ENCODE peak calls at places on chromosome 18, in seven cellular contexts. Z, W, P, S, D, L and I are unnamed samples.

GRCh38 chr18:41126541-41127235 is 828.3 kb upstream of the PIK3C3 start:
- DNase-seq in Z (no peak), L (no peak), D (no peak), P (no peak), W (no peak), S (no peak), I (no peak)

GRCh38 chr18:76564636-76565237 is 69.7 kb upstream of the ZNF516 start:
- DNase-seq in L (no peak), D (no peak), S (no peak), P (no peak), W (peak; percentile 31), Z (no peak), I (no peak)

GRCh38 chr18:44835555-44836156 is 155.0 kb downstream of the SETBP1 start:
- DNase-seq in P (peak; percentile 43), S (no peak), Z (peak; percentile 62), D (no peak), L (no peak), W (no peak), I (no peak)

GRCh38 chr18:39648616-39649015 is 2083.0 kb upstream of the CELF4 start:
- DNase-seq in S (no peak), P (no peak), W (no peak), D (no peak), Z (no peak), L (no peak), I (no peak)

GRCh38 chr18:46660955-46661749 is 4.1 kb upstream of the LOXHD1 start:
- DNase-seq in Z (no peak), W (peak; percentile 64), D (no peak), L (no peak), S (no peak), P (peak; percentile 89), I (peak; percentile 56)

GRCh38 chr18:73646196-73646595 is 501.4 kb downstream of the FBXO15 start:
- DNase-seq in L (no peak), P (no peak), S (no peak), Z (no peak), W (no peak), D (no peak), I (no peak)

GRCh38 chr18:26059357-26059756 is 31.1 kb downstream of the SS18 start:
- DNase-seq in D (no peak), L (no peak), P (no peak), Z (no peak), W (no peak), S (no peak), I (no peak)

GRCh38 chr18:52060612-52061259 is 279.3 kb upstream of the DCC start:
- DNase-seq in W (no peak), L (peak; percentile 11), Z (no peak), S (no peak), P (no peak), D (peak; percentile 97), I (no peak)

GRCh38 chr18:23283933-23284430 is 148.7 kb downstream of the CABLES1 start:
- DNase-seq in D (no peak), W (no peak), Z (no peak), P (no peak), L (no peak), S (no peak), I (no peak)

GRCh38 chr18:26267350-26267749 is 41.1 kb downstream of the TAF4B start:
- DNase-seq in S (no peak), W (no peak), P (no peak), Z (no peak), L (no peak), D (no peak), I (no peak)

GRCh38 chr18:57915848-57916596 is 112.9 kb upstream of the ATP8B1 start:
- DNase-seq in Z (no peak), L (no peak), P (peak; percentile 84), S (no peak), W (no peak), D (peak; percentile 72), I (peak; percentile 12)

GRCh38 chr18:58338961-58339722 is 289.7 kb downstream of the ALPK2 start:
- DNase-seq in W (no peak), P (no peak), D (peak; percentile 16), Z (peak; percentile 58), L (no peak), S (no peak), I (no peak)

GRCh38 chr18:32183503-32183902 is 6.3 kb upstream of the MEP1B start:
- DNase-seq in D (no peak), P (no peak), S (no peak), L (no peak), Z (no peak), W (no peak), I (no peak)

GRCh38 chr18:892316-892715 is 12.4 kb upstream of the ADCYAP1 start:
- DNase-seq in P (no peak), D (no peak), W (no peak), L (no peak), Z (no peak), S (no peak), I (no peak)

GRCh38 chr18:79924814-79925655 is 26.4 kb downstream of the SLC66A2 start:
- DNase-seq in Z (peak; percentile 79), L (no peak), D (no peak), P (peak; percentile 68), S (no peak), W (no peak), I (no peak)

GRCh38 chr18:52481116-52481515 is 141.1 kb downstream of the DCC start:
- DNase-seq in S (no peak), P (no peak), Z (no peak), L (peak; percentile 65), W (no peak), D (no peak), I (no peak)

GRCh38 chr18:48743046-48743445 is 204.2 kb downstream of the CTIF start:
- DNase-seq in D (no peak), S (no peak), W (peak; percentile 91), L (no peak), Z (peak; percentile 91), P (peak; percentile 34), I (peak; percentile 56)

GRCh38 chr18:51195602-51196115 is 1.8 kb downstream of the MEX3C start:
- DNase-seq in W (no peak), S (no peak), P (peak; percentile 52), Z (no peak), L (no peak), D (peak; percentile 86), I (peak; percentile 18)

GRCh38 chr18:23784811-23785245 is 95.6 kb downstream of the LAMA3 start:
- DNase-seq in W (peak; percentile 85), Z (no peak), P (no peak), D (no peak), S (no peak), L (no peak), I (no peak)

GRCh38 chr18:5287854-5288253 is 7.7 kb downstream of the ZBTB14 start:
- DNase-seq in D (no peak), W (no peak), Z (no peak), L (no peak), S (no peak), P (no peak), I (no peak)

GRCh38 chr18:36355511-36355910 is 58.0 kb downstream of the FHOD3 start:
- DNase-seq in L (no peak), P (no peak), W (no peak), Z (no peak), S (no peak), D (no peak), I (no peak)

GRCh38 chr18:62497171-62497783 is 25.5 kb upstream of the ZCCHC2 start:
- DNase-seq in W (no peak), P (no peak), D (no peak), Z (no peak), L (no peak), S (no peak), I (no peak)

GRCh38 chr18:44170208-44170880 is 510.3 kb upstream of the SETBP1 start:
- DNase-seq in L (no peak), D (no peak), W (no peak), S (no peak), P (no peak), Z (no peak), I (no peak)

GRCh38 chr18:24990548-24991219 is 361.3 kb downstream of the ZNF521 start:
- DNase-seq in S (no peak), W (no peak), D (no peak), L (no peak), P (no peak), Z (no peak), I (no peak)